ENCODE peak calls at places on chromosomes 13 and 19, in eight cellular contexts. One of them, this sample, is unnamed.

GRCh38 chr13:62702502-62702901 is 1286.9 kb upstream of the PCDH20 start:
- DNase-seq in IMR-90: no peak
- DNase-seq in stomach: no peak
- DNase-seq in thoracic aorta: no peak
- DNase-seq in PC-9: no peak
- DNase-seq in endothelial cell of umbilical vein: no peak
- DNase-seq in pancreas: no peak
- DNase-seq in gastrocnemius medialis: no peak
- DNase-seq in this sample: no peak

GRCh38 chr13:35771898-35772297 is 295.4 kb upstream of the MAB21L1 start:
- DNase-seq in IMR-90: peak; percentile 95
- DNase-seq in stomach: no peak
- DNase-seq in thoracic aorta: no peak
- DNase-seq in PC-9: peak; percentile 50
- DNase-seq in endothelial cell of umbilical vein: no peak
- DNase-seq in pancreas: no peak
- DNase-seq in gastrocnemius medialis: no peak
- DNase-seq in this sample: no peak

GRCh38 chr19:51697169-51697776 is 4.1 kb downstream of the SPACA6 start:
- DNase-seq in IMR-90: no peak
- DNase-seq in stomach: peak; percentile 22
- DNase-seq in thoracic aorta: no peak
- DNase-seq in PC-9: no peak
- DNase-seq in endothelial cell of umbilical vein: no peak
- DNase-seq in pancreas: no peak
- DNase-seq in gastrocnemius medialis: no peak
- DNase-seq in this sample: no peak

GRCh38 chr13:26529441-26529840 is 28.0 kb upstream of the WASF3 start:
- DNase-seq in IMR-90: peak; percentile 74
- DNase-seq in stomach: peak; percentile 27
- DNase-seq in thoracic aorta: no peak
- DNase-seq in PC-9: peak; percentile 16
- DNase-seq in endothelial cell of umbilical vein: peak; percentile 71
- DNase-seq in pancreas: no peak
- DNase-seq in gastrocnemius medialis: no peak
- DNase-seq in this sample: peak; percentile 1

GRCh38 chr19:56642711-56643459 is at the start of gene SMIM17:
- DNase-seq in IMR-90: no peak
- DNase-seq in stomach: no peak
- DNase-seq in thoracic aorta: no peak
- DNase-seq in PC-9: no peak
- DNase-seq in endothelial cell of umbilical vein: no peak
- DNase-seq in pancreas: no peak
- DNase-seq in gastrocnemius medialis: no peak
- DNase-seq in this sample: no peak

GRCh38 chr19:34104099-34104498 is 68.2 kb upstream of the LSM14A start:
- DNase-seq in IMR-90: no peak
- DNase-seq in stomach: no peak
- DNase-seq in thoracic aorta: no peak
- DNase-seq in PC-9: no peak
- DNase-seq in endothelial cell of umbilical vein: no peak
- DNase-seq in pancreas: no peak
- DNase-seq in gastrocnemius medialis: no peak
- DNase-seq in this sample: no peak

GRCh38 chr19:6484831-6485230 is 3.2 kb upstream of the DENND1C start:
- DNase-seq in IMR-90: no peak
- DNase-seq in stomach: no peak
- DNase-seq in thoracic aorta: no peak
- DNase-seq in PC-9: no peak
- DNase-seq in endothelial cell of umbilical vein: no peak
- DNase-seq in pancreas: no peak
- DNase-seq in gastrocnemius medialis: no peak
- DNase-seq in this sample: no peak

GRCh38 chr19:12838893-12839656 is 760 bp downstream of the MAST1 start:
- DNase-seq in IMR-90: no peak
- DNase-seq in stomach: no peak
- DNase-seq in thoracic aorta: no peak
- DNase-seq in PC-9: no peak
- DNase-seq in endothelial cell of umbilical vein: no peak
- DNase-seq in pancreas: no peak
- DNase-seq in gastrocnemius medialis: no peak
- DNase-seq in this sample: no peak

GRCh38 chr19:17035842-17036424 is 9.3 kb upstream of the CPAMD8 start:
- DNase-seq in IMR-90: no peak
- DNase-seq in stomach: peak; percentile 29
- DNase-seq in thoracic aorta: no peak
- DNase-seq in PC-9: no peak
- DNase-seq in endothelial cell of umbilical vein: no peak
- DNase-seq in pancreas: no peak
- DNase-seq in gastrocnemius medialis: no peak
- DNase-seq in this sample: no peak

GRCh38 chr13:46636451-46636850 is 83.5 kb downstream of the LRCH1 start:
- DNase-seq in IMR-90: no peak
- DNase-seq in stomach: no peak
- DNase-seq in thoracic aorta: no peak
- DNase-seq in PC-9: no peak
- DNase-seq in endothelial cell of umbilical vein: no peak
- DNase-seq in pancreas: no peak
- DNase-seq in gastrocnemius medialis: no peak
- DNase-seq in this sample: no peak

GRCh38 chr13:46631184-46631542 is 78.2 kb downstream of the LRCH1 start:
- DNase-seq in IMR-90: no peak
- DNase-seq in stomach: no peak
- DNase-seq in thoracic aorta: no peak
- DNase-seq in PC-9: no peak
- DNase-seq in endothelial cell of umbilical vein: no peak
- DNase-seq in pancreas: no peak
- DNase-seq in gastrocnemius medialis: no peak
- DNase-seq in this sample: no peak

GRCh38 chr13:46630419-46631183 is 77.6 kb downstream of the LRCH1 start:
- DNase-seq in IMR-90: no peak
- DNase-seq in stomach: no peak
- DNase-seq in thoracic aorta: no peak
- DNase-seq in PC-9: no peak
- DNase-seq in endothelial cell of umbilical vein: peak; percentile 34
- DNase-seq in pancreas: no peak
- DNase-seq in gastrocnemius medialis: no peak
- DNase-seq in this sample: no peak

GRCh38 chr13:46632171-46632570 is 79.2 kb downstream of the LRCH1 start:
- DNase-seq in IMR-90: no peak
- DNase-seq in stomach: no peak
- DNase-seq in thoracic aorta: no peak
- DNase-seq in PC-9: no peak
- DNase-seq in endothelial cell of umbilical vein: no peak
- DNase-seq in pancreas: no peak
- DNase-seq in gastrocnemius medialis: no peak
- DNase-seq in this sample: no peak

GRCh38 chr13:46633416-46633815 is 80.4 kb downstream of the LRCH1 start:
- DNase-seq in IMR-90: peak; percentile 88
- DNase-seq in stomach: no peak
- DNase-seq in thoracic aorta: no peak
- DNase-seq in PC-9: no peak
- DNase-seq in endothelial cell of umbilical vein: no peak
- DNase-seq in pancreas: no peak
- DNase-seq in gastrocnemius medialis: no peak
- DNase-seq in this sample: no peak
- H3K4me1 ChIP-seq in IMR-90: peaks cover 10% of the 10 kb centered on the region
- H3K4me1 ChIP-seq in stomach: peaks cover 78% of the 10 kb centered on the region
- H3K4me1 ChIP-seq in thoracic aorta: peaks cover 28% of the 10 kb centered on the region
- H3K4me1 ChIP-seq in PC-9: no peaks in the 10 kb centered on the region
- H3K4me1 ChIP-seq in endothelial cell of umbilical vein: no peaks in the 10 kb centered on the region
- H3K4me1 ChIP-seq in pancreas: peaks cover 12% of the 10 kb centered on the region
- H3K4me1 ChIP-seq in gastrocnemius medialis: peaks cover 25% of the 10 kb centered on the region
- H3K4me1 ChIP-seq in this sample: peaks cover 5% of the 10 kb centered on the region

GRCh38 chr19:53907690-53908089 is 1.4 kb upstream of the CACNG7 start:
- DNase-seq in IMR-90: no peak
- DNase-seq in stomach: no peak
- DNase-seq in thoracic aorta: no peak
- DNase-seq in PC-9: no peak
- DNase-seq in endothelial cell of umbilical vein: no peak
- DNase-seq in pancreas: no peak
- DNase-seq in gastrocnemius medialis: no peak
- DNase-seq in this sample: no peak

GRCh38 chr19:53909471-53910169 is 542 bp downstream of the CACNG7 start:
- DNase-seq in IMR-90: no peak
- DNase-seq in stomach: no peak
- DNase-seq in thoracic aorta: no peak
- DNase-seq in PC-9: no peak
- DNase-seq in endothelial cell of umbilical vein: no peak
- DNase-seq in pancreas: no peak
- DNase-seq in gastrocnemius medialis: no peak
- DNase-seq in this sample: no peak

GRCh38 chr19:53908106-53908932 is 759 bp upstream of the CACNG7 start:
- DNase-seq in IMR-90: peak; percentile 40
- DNase-seq in stomach: peak; percentile 33
- DNase-seq in thoracic aorta: no peak
- DNase-seq in PC-9: peak; percentile 31
- DNase-seq in endothelial cell of umbilical vein: peak; percentile 31
- DNase-seq in pancreas: no peak
- DNase-seq in gastrocnemius medialis: no peak
- DNase-seq in this sample: peak; percentile 43

GRCh38 chr19:53910170-53910518 is 1.1 kb downstream of the CACNG7 start:
- DNase-seq in IMR-90: no peak
- DNase-seq in stomach: no peak
- DNase-seq in thoracic aorta: no peak
- DNase-seq in PC-9: no peak
- DNase-seq in endothelial cell of umbilical vein: no peak
- DNase-seq in pancreas: no peak
- DNase-seq in gastrocnemius medialis: no peak
- DNase-seq in this sample: no peak

DNA sequence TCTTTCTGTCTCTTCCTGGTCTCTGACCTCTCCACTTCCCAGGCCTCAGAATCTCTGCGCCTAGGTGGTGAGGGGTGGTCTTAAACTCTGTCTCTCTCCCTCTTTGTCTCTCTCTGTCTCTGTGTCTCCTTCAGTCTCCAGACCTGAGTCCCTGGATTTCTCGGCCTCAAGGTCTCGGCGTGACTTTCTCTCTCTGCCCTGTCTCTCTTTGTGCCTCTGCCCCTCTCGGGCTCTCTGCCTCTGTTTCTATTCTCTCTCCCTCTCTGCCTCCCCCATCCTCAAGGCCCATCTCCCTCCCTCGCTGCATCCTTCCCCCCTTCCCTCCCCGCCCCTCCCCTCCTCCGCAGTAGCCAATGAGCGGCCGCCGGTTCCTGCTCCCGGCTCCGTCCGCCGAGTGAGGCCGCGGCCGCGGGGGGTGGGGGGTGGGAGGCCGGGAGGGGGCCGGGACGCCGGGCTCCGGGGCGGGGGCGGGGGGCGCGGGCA is at the start of gene CACNG7:
- DNase-seq in IMR-90: no peak
- DNase-seq in stomach: no peak
- DNase-seq in thoracic aorta: no peak
- DNase-seq in PC-9: no peak
- DNase-seq in endothelial cell of umbilical vein: no peak
- DNase-seq in pancreas: no peak
- DNase-seq in gastrocnemius medialis: no peak
- DNase-seq in this sample: no peak
- H3K27me3 ChIP-seq in IMR-90: peaks cover 31% of the 10 kb centered on the region
- H3K27me3 ChIP-seq in stomach: peaks cover 20% of the 10 kb centered on the region
- H3K27me3 ChIP-seq in thoracic aorta: peaks cover 22% of the 10 kb centered on the region
- H3K27me3 ChIP-seq in PC-9: peaks cover 22% of the 10 kb centered on the region
- H3K27me3 ChIP-seq in endothelial cell of umbilical vein: peaks cover 35% of the 10 kb centered on the region
- H3K27me3 ChIP-seq in pancreas: peaks cover 35% of the 10 kb centered on the region
- H3K27me3 ChIP-seq in gastrocnemius medialis: peaks cover 69% of the 10 kb centered on the region
- H3K27me3 ChIP-seq in this sample: peaks cover 10% of the 10 kb centered on the region

GRCh38 chr19:27720155-27720554 is 1492.8 kb downstream of the UQCRFS1 start:
- DNase-seq in IMR-90: no peak
- DNase-seq in stomach: no peak
- DNase-seq in thoracic aorta: no peak
- DNase-seq in PC-9: no peak
- DNase-seq in endothelial cell of umbilical vein: no peak
- DNase-seq in pancreas: no peak
- DNase-seq in gastrocnemius medialis: no peak
- DNase-seq in this sample: no peak
- H3K9me3 ChIP-seq in IMR-90: peaks cover 8% of the 10 kb centered on the region
- H3K9me3 ChIP-seq in stomach: peaks cover 6% of the 10 kb centered on the region
- H3K9me3 ChIP-seq in thoracic aorta: peaks cover 53% of the 10 kb centered on the region
- H3K9me3 ChIP-seq in PC-9: no peaks in the 10 kb centered on the region
- H3K9me3 ChIP-seq in endothelial cell of umbilical vein: peaks cover 2% of the 10 kb centered on the region
- H3K9me3 ChIP-seq in pancreas: peaks cover 6% of the 10 kb centered on the region
- H3K9me3 ChIP-seq in gastrocnemius medialis: no peaks in the 10 kb centered on the region
- H3K9me3 ChIP-seq in this sample: peaks cover 19% of the 10 kb centered on the region

GRCh38 chr19:49116544-49116943 is 2.4 kb downstream of the LIN7B start:
- DNase-seq in IMR-90: no peak
- DNase-seq in stomach: peak; percentile 40
- DNase-seq in thoracic aorta: no peak
- DNase-seq in PC-9: no peak
- DNase-seq in endothelial cell of umbilical vein: no peak
- DNase-seq in pancreas: no peak
- DNase-seq in gastrocnemius medialis: no peak
- DNase-seq in this sample: no peak

GRCh38 chr19:49114630-49115363 is 627 bp downstream of the LIN7B start:
- DNase-seq in IMR-90: peak; percentile 33
- DNase-seq in stomach: peak; percentile 65
- DNase-seq in thoracic aorta: no peak
- DNase-seq in PC-9: peak; percentile 42
- DNase-seq in endothelial cell of umbilical vein: peak; percentile 39
- DNase-seq in pancreas: peak; percentile 79
- DNase-seq in gastrocnemius medialis: no peak
- DNase-seq in this sample: peak; percentile 62

GRCh38 chr19:49111218-49111998 is 2.8 kb upstream of the LIN7B start:
- DNase-seq in IMR-90: no peak
- DNase-seq in stomach: no peak
- DNase-seq in thoracic aorta: no peak
- DNase-seq in PC-9: no peak
- DNase-seq in endothelial cell of umbilical vein: no peak
- DNase-seq in pancreas: no peak
- DNase-seq in gastrocnemius medialis: no peak
- DNase-seq in this sample: no peak

GRCh38 chr19:49110567-49110966 is 3.6 kb upstream of the LIN7B start:
- DNase-seq in IMR-90: peak; percentile 62
- DNase-seq in stomach: no peak
- DNase-seq in thoracic aorta: no peak
- DNase-seq in PC-9: no peak
- DNase-seq in endothelial cell of umbilical vein: no peak
- DNase-seq in pancreas: no peak
- DNase-seq in gastrocnemius medialis: no peak
- DNase-seq in this sample: no peak

DNA sequence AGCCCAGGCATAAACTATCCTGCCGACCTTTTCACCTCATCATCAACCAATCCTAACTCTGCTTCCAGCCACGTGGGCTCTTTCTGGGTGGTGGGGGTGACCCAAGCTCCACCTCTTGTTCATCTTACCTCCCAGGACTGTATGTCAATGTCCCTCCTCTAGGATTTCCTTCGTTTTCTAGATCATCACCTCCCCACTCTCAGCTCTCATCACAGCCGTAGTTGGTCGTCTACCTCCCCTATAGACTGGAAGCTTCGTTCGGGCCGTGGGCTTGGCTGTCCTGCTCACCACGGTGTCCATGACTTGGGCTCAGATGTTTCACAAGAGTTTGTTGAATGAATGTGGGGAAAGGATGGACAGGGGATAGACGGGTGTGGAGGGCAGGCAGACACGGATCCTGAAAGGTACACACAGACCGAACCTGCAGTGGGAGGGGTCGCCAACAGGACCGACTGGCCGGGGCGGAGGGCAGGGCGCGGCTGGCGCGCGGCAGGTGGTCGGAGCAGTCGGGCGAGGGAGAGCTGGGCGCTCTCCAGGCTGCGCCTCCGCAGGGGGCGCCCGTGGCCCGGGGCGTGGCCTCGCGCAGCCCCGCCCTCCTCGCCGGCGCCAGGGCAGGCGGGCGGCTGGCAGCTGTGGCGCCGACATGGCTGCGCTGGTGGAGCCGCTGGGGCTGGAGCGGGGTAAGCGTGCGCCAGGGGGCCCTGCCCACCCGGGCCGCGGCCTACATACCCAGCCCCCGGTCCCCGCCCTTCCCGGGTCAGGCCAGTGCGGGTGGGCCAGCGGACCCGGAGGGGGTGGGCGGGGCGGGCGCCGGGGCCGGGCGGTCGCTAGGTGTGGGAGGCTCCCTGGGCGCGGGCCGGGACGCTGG is at the start of gene LIN7B:
- DNase-seq in IMR-90: peak; percentile 54
- DNase-seq in stomach: peak; percentile 77
- DNase-seq in thoracic aorta: no peak
- DNase-seq in PC-9: peak; percentile 85
- DNase-seq in endothelial cell of umbilical vein: peak; percentile 74
- DNase-seq in pancreas: peak; percentile 82
- DNase-seq in gastrocnemius medialis: no peak
- DNase-seq in this sample: peak; percentile 66
- H3K4me1 ChIP-seq in IMR-90: peaks cover 8% of the 10 kb centered on the region
- H3K4me1 ChIP-seq in stomach: peaks cover 49% of the 10 kb centered on the region
- H3K4me1 ChIP-seq in thoracic aorta: peaks cover 15% of the 10 kb centered on the region
- H3K4me1 ChIP-seq in PC-9: peaks cover 16% of the 10 kb centered on the region
- H3K4me1 ChIP-seq in endothelial cell of umbilical vein: peaks cover 12% of the 10 kb centered on the region
- H3K4me1 ChIP-seq in pancreas: peaks cover 11% of the 10 kb centered on the region
- H3K4me1 ChIP-seq in gastrocnemius medialis: peaks cover 31% of the 10 kb centered on the region
- H3K4me1 ChIP-seq in this sample: peaks cover 33% of the 10 kb centered on the region